ENCODE peak calls at places on chromosome 21, in five cellular contexts. I, G, L, C and H are unnamed samples. For H3K4me1, the result is how much of the 10 kb centered on the place peaks cover.

GRCh38 chr21:42942244-42942643 is 16.8 kb upstream of the ERVH48-1 start:
- DNase-seq in I (peak), G (no peak), L (peak), C (no peak), H (no peak)

GRCh38 chr21:25964009-25964408 is 206.6 kb downstream of the APP start:
- DNase-seq in I (no peak), G (no peak), L (no peak), C (no peak), H (no peak)

GRCh38 chr21:23384679-23385078 is 2222.6 kb downstream of the MRPL39 start:
- DNase-seq in I (no peak), G (no peak), L (no peak), C (no peak), H (no peak)

GRCh38 chr21:38813554-38813953 is 7.8 kb downstream of the ETS2 start:
- DNase-seq in I (no peak), G (no peak), L (no peak), C (no peak), H (no peak)

GRCh38 chr21:44366586-44367211 is 13.3 kb downstream of the TRPM2 start:
- DNase-seq in I (peak), G (no peak), L (no peak), C (no peak), H (peak)

GRCh38 chr21:38351176-38351959 is 94.6 kb downstream of the KCNJ15 start:
- DNase-seq in I (no peak), G (no peak), L (no peak), C (no peak), H (no peak)

GRCh38 chr21:17488620-17489019 is 24.2 kb upstream of the CXADR start:
- DNase-seq in I (no peak), G (no peak), L (no peak), C (no peak), H (no peak)

GRCh38 chr21:14773777-14774345 is 227.7 kb upstream of the SAMSN1 start:
- DNase-seq in I (no peak), G (peak), L (peak), C (peak), H (peak)

GRCh38 chr21:15766952-15767603 is 37.3 kb downstream of the USP25 start:
- DNase-seq in I (no peak), G (no peak), L (no peak), C (no peak), H (no peak)

GRCh38 chr21:23638131-23638530 is 1969.2 kb downstream of the MRPL39 start:
- DNase-seq in I (no peak), G (no peak), L (no peak), C (no peak), H (no peak)

GRCh38 chr21:46116846-46117585 is 19.1 kb downstream of the COL6A2 start:
- DNase-seq in I (peak), G (peak), L (peak), C (no peak), H (peak)

GRCh38 chr21:25862596-25862995 is 127.8 kb downstream of the GABPA start:
- DNase-seq in I (no peak), G (peak), L (peak), C (no peak), H (no peak)

GRCh38 chr21:46151261-46151988 is 4.0 kb downstream of the FTCD start:
- DNase-seq in I (peak), G (peak), L (no peak), C (peak), H (peak)

GRCh38 chr21:31337991-31338891 is 5.8 kb downstream of the TIAM1 start:
- DNase-seq in I (no peak), G (no peak), L (no peak), C (no peak), H (no peak)

GRCh38 chr21:14213164-14213563 is 2.4 kb upstream of the LIPI start:
- DNase-seq in I (no peak), G (no peak), L (no peak), C (no peak), H (no peak)

GRCh38 chr21:42671778-42672593 is 18.6 kb downstream of the PDE9A start:
- DNase-seq in I (no peak), G (no peak), L (peak), C (no peak), H (no peak)

GRCh38 chr21:42081138-42081537 is 10.0 kb downstream of the UMODL1 start:
- DNase-seq in I (no peak), G (no peak), L (no peak), C (no peak), H (no peak)

GRCh38 chr21:45384656-45385548 is 20.1 kb upstream of the COL18A1 start:
- DNase-seq in I (peak), G (peak), L (no peak), C (peak), H (no peak)

GRCh38 chr21:42161401-42161956 is 57.5 kb upstream of the ABCG1 start:
- DNase-seq in I (no peak), G (no peak), L (no peak), C (no peak), H (no peak)

GRCh38 chr21:44527983-44528633 is 11.9 kb downstream of the KRTAP10-1 start:
- DNase-seq in I (peak), G (peak), L (no peak), C (no peak), H (no peak)

GRCh38 chr21:44979687-44980561 is 40.1 kb downstream of the SLX9 start:
- DNase-seq in I (no peak), G (no peak), L (no peak), C (no peak), H (no peak)

GRCh38 chr21:36504067-36505058 is 24.4 kb upstream of the CLDN14 start:
- DNase-seq in I (no peak), G (peak), L (peak), C (no peak), H (no peak)

GRCh38 chr21:45277101-45278045 is 10.3 kb downstream of the POFUT2 start:
- DNase-seq in I (peak), G (no peak), L (no peak), C (no peak), H (no peak)

GRCh38 chr21:34992736-34993135 is 56.4 kb downstream of the RUNX1 start:
- DNase-seq in I (no peak), G (no peak), L (peak), C (peak), H (no peak)

GRCh38 chr21:34997295-34997694 is 51.8 kb downstream of the RUNX1 start:
- DNase-seq in I (no peak), G (no peak), L (no peak), C (no peak), H (no peak)

GRCh38 chr21:34996304-34997081 is 52.6 kb downstream of the RUNX1 start:
- DNase-seq in I (no peak), G (no peak), L (peak), C (peak), H (no peak)

GRCh38 chr21:34995979-34996303 is 53.2 kb downstream of the RUNX1 start:
- DNase-seq in I (no peak), G (no peak), L (peak), C (no peak), H (no peak)

GRCh38 chr21:34994646-34995631 is 54.2 kb downstream of the RUNX1 start:
- DNase-seq in I (no peak), G (no peak), L (no peak), C (peak), H (no peak)
- H3K4me1 ChIP-seq in I (under half), G (under half), L (under half), C (under half), H (under half)

GRCh38 chr21:35024071-35024420 is 25.1 kb downstream of the RUNX1 start:
- DNase-seq in I (no peak), G (no peak), L (no peak), C (no peak), H (no peak)
- H3K4me1 ChIP-seq in I (under half), G (under half), L (under half), C (under half), H (under half)

DNA sequence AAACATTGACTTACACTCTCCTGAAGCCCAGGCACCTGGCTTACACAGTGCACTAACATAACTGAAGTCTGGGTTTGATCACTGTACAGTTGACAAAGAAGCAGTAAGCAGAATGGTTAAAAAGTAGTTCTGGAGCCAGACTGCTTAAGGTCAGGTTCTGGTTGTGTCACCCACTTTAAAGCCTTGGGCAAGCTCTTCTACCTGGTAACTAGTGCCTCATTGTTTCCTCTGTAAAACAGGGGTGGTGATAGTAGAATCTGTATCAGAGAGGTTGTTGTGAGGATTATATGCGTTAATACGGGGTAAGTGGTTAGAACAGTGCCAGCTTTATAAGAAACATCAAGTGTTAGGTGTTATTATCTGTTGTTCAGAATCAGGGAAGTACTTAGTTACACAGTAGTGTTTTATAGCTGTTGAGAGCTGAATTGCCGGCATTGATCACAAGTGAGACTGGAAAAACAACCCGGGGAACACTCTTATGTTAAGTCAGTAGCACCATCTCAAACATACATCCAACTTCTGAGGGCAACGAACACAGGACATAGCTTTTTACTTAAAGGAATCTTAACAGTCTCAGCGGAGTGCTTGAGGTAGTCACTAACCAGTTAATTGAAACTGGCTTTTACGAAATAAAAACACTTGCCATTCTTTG is 3.7 kb downstream of the BACH1 start:
- DNase-seq in I (no peak), G (no peak), L (peak), C (no peak), H (no peak)
- H3K4me1 ChIP-seq in I (under half), G (under half), L (under half), C (half or more), H (under half)

GRCh38 chr21:33229776-33230517 is at the start of gene IFNAR2:
- DNase-seq in I (peak), G (peak), L (peak), C (peak), H (peak)
- H3K4me1 ChIP-seq in I (under half), G (under half), L (under half), C (under half), H (under half)